ENCODE peak calls at places on chromosomes 7 and 10, in nine cellular contexts. U is RWPE1; B is testis; A is AG04450; M is progenitor cell of endocrine pancreas; Q is right atrium auricular region; V is sigmoid colon; Y is CD8-positive, alpha-beta T cell; T is cardiac fibroblast. N is an unnamed sample.
A peak's percentile ranks its signal among the peaks of the same experiment; 100 is the strongest.

GRCh38 chr7:50022451-50022850 is 70.6 kb downstream of the ZPBP start:
- DNase-seq in Q (no peak), A (no peak), Y (no peak), T (no peak), U (no peak), B (no peak), V (no peak), M (no peak), N (no peak)

GRCh38 chr7:48455363-48455762 is 284.1 kb downstream of the ABCA13 start:
- DNase-seq in Q (no peak), B (no peak), Y (no peak), M (no peak), V (no peak), U (no peak), T (no peak), A (no peak), N (no peak)

GRCh38 chr10:35335718-35336083 is 608 bp upstream of the CCNY start:
- DNase-seq in V (no peak), B (peak; percentile 22), Q (no peak), Y (peak; percentile 33), T (peak; percentile 28), M (no peak), A (no peak), U (no peak), N (peak; percentile 18)

GRCh38 chr10:35642023-35642792 is at the start of gene FZD8:
- DNase-seq in Q (peak; percentile 93), M (peak; percentile 91), U (peak; percentile 94), V (peak; percentile 96), A (peak; percentile 77), Y (peak; percentile 48), T (peak; percentile 94), B (peak; percentile 94), N (peak; percentile 64)

GRCh38 chr10:88707429-88708110 is 1.5 kb downstream of the LIPK start:
- DNase-seq in Y (no peak), T (peak; percentile 77), U (peak; percentile 81), V (no peak), Q (no peak), A (peak; percentile 6), B (no peak), M (no peak), N (no peak)

GRCh38 chr10:99328579-99329237 is 448 bp upstream of the CNNM1 start:
- DNase-seq in A (no peak), U (no peak), Y (no peak), Q (no peak), B (peak; percentile 80), V (peak; percentile 67), M (no peak), T (no peak), N (no peak)

GRCh38 chr7:15326044-15326644 is 235.7 kb downstream of the AGMO start:
- DNase-seq in T (peak; percentile 73), A (peak; percentile 3), Y (no peak), B (no peak), Q (no peak), U (peak; percentile 10), M (no peak), V (no peak), N (no peak)

GRCh38 chr10:96991313-96991841 is 159.3 kb downstream of the LCOR start:
- DNase-seq in Y (no peak), B (peak; percentile 21), U (peak; percentile 34), V (no peak), M (no peak), T (peak; percentile 80), A (peak; percentile 64), Q (no peak), N (no peak)

GRCh38 chr7:25835191-25835590 is 316.8 kb upstream of the NFE2L3 start:
- DNase-seq in B (no peak), U (no peak), T (peak; percentile 52), Q (no peak), Y (no peak), M (no peak), V (no peak), A (no peak), N (no peak)

GRCh38 chr7:87564290-87564963 is 36.3 kb downstream of the ABCB1 start:
- DNase-seq in U (peak; percentile 17), M (no peak), B (peak; percentile 48), Y (no peak), V (no peak), A (no peak), Q (no peak), T (peak; percentile 4), N (no peak)

GRCh38 chr7:30166155-30166840 is 31.5 kb downstream of the MTURN start:
- DNase-seq in T (no peak), B (no peak), Q (no peak), A (no peak), M (no peak), Y (no peak), V (no peak), U (peak; percentile 40), N (no peak)

GRCh38 chr7:20577362-20578069 is 38.0 kb upstream of the ABCB5 start:
- DNase-seq in A (no peak), U (no peak), T (peak; percentile 12), Q (no peak), B (no peak), V (no peak), M (no peak), Y (no peak), N (no peak)

GRCh38 chr7:133301444-133301843 is 48.6 kb downstream of the EXOC4 start:
- DNase-seq in M (no peak), U (no peak), Q (no peak), B (no peak), A (no peak), Y (no peak), T (peak; percentile 28), V (no peak), N (no peak)

GRCh38 chr7:10860516-10860915 is 113.2 kb upstream of the PHF14 start:
- DNase-seq in T (no peak), V (no peak), B (no peak), A (no peak), Y (no peak), Q (no peak), U (peak; percentile 37), M (no peak), N (no peak)
- TF ChIP-seq CTCF in T (no peak), V (no peak), B (no peak), A (no peak), Y (no peak), Q (no peak), U (no peak), M (no peak), N (no peak)

GRCh38 chr7:3480197-3480596 is 179.1 kb downstream of the SDK1 start:
- DNase-seq in U (no peak), A (no peak), T (no peak), Q (no peak), V (no peak), B (no peak), Y (no peak), M (no peak), N (no peak)

GRCh38 chr7:3481435-3481834 is 180.4 kb downstream of the SDK1 start:
- DNase-seq in A (no peak), T (no peak), B (no peak), U (no peak), V (no peak), Q (no peak), Y (no peak), M (no peak), N (no peak)

GRCh38 chr7:3482147-3482921 is 181.3 kb downstream of the SDK1 start:
- DNase-seq in T (peak; percentile 77), Q (no peak), B (peak; percentile 39), M (no peak), V (no peak), U (peak; percentile 46), A (peak; percentile 3), Y (no peak), N (no peak)
- TF ChIP-seq CTCF in T (peak; percentile 64), Q (peak; percentile 57), B (no peak), M (peak; percentile 72), V (no peak), U (peak; percentile 50), A (peak; percentile 68), Y (no peak), N (no peak)

GRCh38 chr7:70632400-70632799 is 499.5 kb upstream of the GALNT17 start:
- DNase-seq in M (no peak), B (no peak), V (no peak), Y (no peak), U (no peak), T (no peak), Q (no peak), A (no peak), N (no peak)

GRCh38 chr7:70636169-70636568 is 495.8 kb upstream of the GALNT17 start:
- DNase-seq in M (no peak), Q (no peak), U (no peak), Y (no peak), V (no peak), T (no peak), A (no peak), B (no peak), N (no peak)

GRCh38 chr7:70635633-70636032 is 496.3 kb upstream of the GALNT17 start:
- DNase-seq in T (no peak), Q (no peak), V (no peak), U (no peak), Y (no peak), A (no peak), M (no peak), B (no peak), N (no peak)

GRCh38 chr7:70634071-70634470 is 497.9 kb upstream of the GALNT17 start:
- DNase-seq in Y (no peak), M (no peak), Q (no peak), U (no peak), T (no peak), V (no peak), B (no peak), A (no peak), N (no peak)

DNA sequence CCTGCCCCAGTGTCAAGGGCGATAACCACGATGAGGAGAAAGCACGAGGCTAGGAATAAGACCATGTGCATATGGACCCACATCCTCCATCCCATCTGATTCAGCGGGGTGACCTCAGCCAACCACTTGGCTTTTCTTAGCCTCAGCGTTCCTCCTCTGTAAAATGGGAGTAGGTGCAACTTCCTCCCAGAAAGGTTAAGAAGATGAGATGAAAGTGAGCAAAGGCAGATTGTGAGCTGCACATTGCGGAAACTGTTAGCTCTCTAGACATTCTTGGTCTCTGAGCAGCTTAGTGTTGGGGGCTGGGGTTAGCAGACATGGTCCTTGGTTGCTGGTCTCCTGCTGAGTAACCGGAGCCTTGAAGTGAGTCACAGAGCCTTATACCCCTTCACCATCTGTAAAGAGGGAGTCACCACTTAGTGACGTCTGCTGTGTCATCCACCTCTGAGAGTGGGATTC is 497.3 kb upstream of the GALNT17 start:
- DNase-seq in A (peak; percentile 83), M (no peak), V (no peak), Q (no peak), Y (peak; percentile 28), B (no peak), T (no peak), U (no peak), N (no peak)
- TF ChIP-seq CTCF in A (no peak), M (no peak), V (no peak), Q (no peak), Y (no peak), B (no peak), T (no peak), U (no peak), N (no peak)

DNA sequence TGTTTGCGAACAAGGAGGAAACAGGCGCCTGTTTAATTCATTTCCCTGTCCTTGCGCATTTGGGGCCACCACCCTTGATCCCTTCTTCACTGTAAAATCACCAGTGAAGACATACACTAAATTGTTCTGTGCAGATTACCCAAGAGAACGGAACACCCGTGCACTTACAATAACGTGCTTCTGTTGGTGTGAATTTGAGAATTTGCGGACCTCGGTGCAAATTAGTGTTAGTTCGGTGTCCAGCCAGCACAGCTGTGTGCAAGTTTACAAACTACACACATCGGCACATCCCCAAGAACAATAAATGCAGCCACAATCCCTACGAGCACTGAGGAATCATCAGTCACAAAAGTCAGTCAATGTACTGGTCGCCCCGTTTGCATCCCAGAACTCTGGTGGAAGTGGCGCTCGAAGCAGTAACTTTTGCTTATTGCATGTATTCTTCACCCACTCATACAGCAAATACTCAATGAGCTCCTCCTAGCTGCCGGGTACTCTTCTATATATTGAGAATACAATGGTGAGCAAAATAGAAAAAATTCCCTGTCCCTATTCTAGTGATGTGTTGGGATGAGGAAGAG is 791 bp upstream of the CNOT4 start:
- DNase-seq in V (no peak), B (peak; percentile 49), Q (no peak), A (no peak), Y (no peak), M (no peak), T (peak; percentile 43), U (peak; percentile 2), N (no peak)
- TF ChIP-seq CTCF in V (no peak), B (peak; percentile 25), Q (peak; percentile 26), A (peak; percentile 40), Y (no peak), M (no peak), T (peak; percentile 12), U (peak; percentile 12), N (no peak)